ENCODE peak calls at places on chromosome 16, in six cellular contexts. N is PC-3, E is fibroblast of lung, U is OCI-LY7, S is transverse colon, L is uterus. D is an unnamed sample.
A peak's percentile ranks its signal among the peaks of the same experiment; 100 is the strongest.

GRCh38 chr16:48426244-48427135 is 41.3 kb upstream of the SIAH1 start:
- DNase-seq in N (no peak), E (peak; percentile 25), U (peak; percentile 56), S (no peak), L (no peak), D (no peak)

GRCh38 chr16:27819356-27819755 is 244.2 kb downstream of the GSG1L start:
- DNase-seq in N (no peak), E (no peak), U (no peak), S (no peak), L (no peak), D (no peak)

GRCh38 chr16:2813661-2814288 is 3.3 kb upstream of the PRSS21 start:
- DNase-seq in N (no peak), E (no peak), U (no peak), S (no peak), L (no peak), D (peak; percentile 43)

GRCh38 chr16:3020604-3021448 is 658 bp downstream of the TNFRSF12A start:
- DNase-seq in N (peak; percentile 88), E (peak; percentile 85), U (peak; percentile 44), S (peak; percentile 75), L (peak; percentile 88), D (peak; percentile 93)

GRCh38 chr16:85366031-85366763 is 246.9 kb upstream of the GSE1 start:
- DNase-seq in N (no peak), E (peak; percentile 44), U (no peak), S (no peak), L (no peak), D (no peak)

GRCh38 chr16:626787-627457 is 3.9 kb upstream of the WFIKKN1 start:
- DNase-seq in N (peak; percentile 92), E (peak; percentile 97), U (no peak), S (no peak), L (peak; percentile 94), D (no peak)

GRCh38 chr16:30185683-30186421 is 2.5 kb downstream of the CORO1A start:
- DNase-seq in N (no peak), E (no peak), U (peak; percentile 90), S (peak; percentile 73), L (peak; percentile 23), D (no peak)

GRCh38 chr16:28140788-28141618 is 70.8 kb downstream of the XPO6 start:
- DNase-seq in N (no peak), E (no peak), U (peak; percentile 80), S (peak; percentile 37), L (no peak), D (peak; percentile 53)

GRCh38 chr16:64375386-64375980 is 746.4 kb downstream of the CDH11 start:
- DNase-seq in N (no peak), E (no peak), U (no peak), S (no peak), L (no peak), D (no peak)

GRCh38 chr16:86285938-86286921 is 224.1 kb upstream of the FOXF1 start:
- DNase-seq in N (no peak), E (no peak), U (no peak), S (no peak), L (no peak), D (no peak)

GRCh38 chr16:3662601-3663000 is 8.1 kb downstream of the DNASE1 start:
- DNase-seq in N (no peak), E (no peak), U (no peak), S (no peak), L (no peak), D (no peak)

GRCh38 chr16:4290236-4290830 is 17.5 kb upstream of the TFAP4 start:
- DNase-seq in N (peak; percentile 82), E (peak; percentile 70), U (no peak), S (no peak), L (no peak), D (no peak)

GRCh38 chr16:47045023-47045422 is 71.5 kb upstream of the DNAJA2 start:
- DNase-seq in N (no peak), E (peak; percentile 12), U (no peak), S (no peak), L (no peak), D (no peak)
- TF ChIP-seq CTCF in N (no peak), E (no peak), U (no peak), S (no peak), L (no peak), D (no peak)

GRCh38 chr16:87418644-87419043 is 26.5 kb downstream of the MAP1LC3B start:
- DNase-seq in N (peak; percentile 25), E (no peak), U (no peak), S (no peak), L (no peak), D (no peak)

GRCh38 chr16:87419971-87420370 is 27.8 kb downstream of the MAP1LC3B start:
- DNase-seq in N (no peak), E (no peak), U (no peak), S (no peak), L (no peak), D (no peak)

GRCh38 chr16:87422106-87422505 is 30.0 kb downstream of the MAP1LC3B start:
- DNase-seq in N (no peak), E (no peak), U (no peak), S (no peak), L (no peak), D (no peak)

GRCh38 chr16:87421369-87421912 is 29.3 kb downstream of the MAP1LC3B start:
- DNase-seq in N (no peak), E (no peak), U (no peak), S (no peak), L (no peak), D (no peak)

GRCh38 chr16:87420401-87421368 is 28.5 kb downstream of the MAP1LC3B start:
- DNase-seq in N (no peak), E (no peak), U (peak; percentile 8), S (no peak), L (no peak), D (no peak)
- TF ChIP-seq CTCF in N (peak; percentile 53), E (no peak), U (peak; percentile 60), S (peak; percentile 21), L (no peak), D (no peak)

GRCh38 chr16:57906385-57907316 is 64.3 kb downstream of the CNGB1 start:
- DNase-seq in N (no peak), E (no peak), U (peak; percentile 13), S (no peak), L (no peak), D (no peak)
- TF ChIP-seq CTCF in N (no peak), E (peak; percentile 57), U (peak; percentile 56), S (peak; percentile 24), L (peak; percentile 36), D (peak; percentile 40)

DNA sequence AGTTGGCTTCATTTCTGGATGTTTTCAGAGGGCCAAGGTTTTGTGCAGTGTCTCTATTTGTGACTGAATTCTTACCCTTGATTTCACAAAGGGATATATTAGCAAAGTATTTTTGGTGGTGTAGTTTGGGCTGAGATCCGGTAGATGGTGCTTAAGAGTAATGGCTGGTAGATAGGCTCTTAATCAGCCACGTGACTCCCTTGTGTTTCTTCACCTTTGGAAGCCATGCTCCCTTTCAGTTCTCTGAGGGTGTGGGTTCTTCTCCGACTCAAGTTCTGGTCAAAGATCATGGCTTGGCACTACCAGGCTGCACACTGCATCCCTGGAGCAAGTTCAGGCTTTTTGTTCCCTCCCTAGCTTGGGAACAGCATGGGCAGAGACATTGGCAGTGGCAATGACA is 887.3 kb downstream of the CDH8 start:
- DNase-seq in N (no peak), E (no peak), U (peak; percentile 60), S (no peak), L (no peak), D (no peak)
- TF ChIP-seq CTCF in N (peak; percentile 33), E (no peak), U (peak; percentile 79), S (no peak), L (no peak), D (no peak)

GRCh38 chr16:50677351-50677750 is 3.8 kb downstream of the SNX20 start:
- DNase-seq in N (no peak), E (no peak), U (no peak), S (no peak), L (no peak), D (no peak)
- TF ChIP-seq CTCF in N (peak; percentile 39), E (peak; percentile 34), U (peak; percentile 65), S (peak; percentile 32), L (no peak), D (no peak)

DNA sequence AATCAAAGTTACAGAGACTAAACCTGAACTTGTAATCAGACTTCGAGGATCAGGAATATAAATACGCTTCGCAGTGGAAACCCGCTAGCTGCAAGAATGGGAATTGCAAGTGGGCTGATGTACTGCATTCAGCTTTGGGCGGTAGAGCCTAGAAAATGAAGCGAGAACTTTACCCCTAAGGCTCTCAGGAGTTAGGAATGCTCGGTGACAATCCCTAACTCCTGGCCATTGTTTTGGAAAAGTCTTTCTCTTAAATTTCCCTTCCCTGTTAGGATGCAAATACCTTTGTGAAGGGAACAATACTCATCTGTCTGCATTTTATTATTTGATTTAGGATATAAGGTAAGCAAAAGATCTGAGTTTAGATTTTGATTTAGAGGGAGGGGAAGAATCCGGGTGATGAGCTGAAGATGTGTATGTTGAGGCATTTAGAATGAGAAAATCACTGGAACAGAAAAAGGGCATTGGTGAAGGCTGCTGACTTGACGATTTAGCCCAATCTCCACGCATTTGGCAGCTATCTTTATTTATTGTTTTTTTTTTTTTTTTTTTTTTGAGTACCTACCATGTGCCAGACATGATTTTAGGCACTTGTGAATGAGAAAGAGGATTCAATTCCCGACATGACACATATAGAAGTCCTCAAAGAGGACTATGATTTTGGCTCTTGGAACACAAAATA is 2.2 kb upstream of the TOX3 start:
- DNase-seq in N (no peak), E (peak; percentile 24), U (no peak), S (no peak), L (no peak), D (no peak)
- TF ChIP-seq CTCF in N (no peak), E (peak; percentile 62), U (no peak), S (peak; percentile 46), L (no peak), D (no peak)

DNA sequence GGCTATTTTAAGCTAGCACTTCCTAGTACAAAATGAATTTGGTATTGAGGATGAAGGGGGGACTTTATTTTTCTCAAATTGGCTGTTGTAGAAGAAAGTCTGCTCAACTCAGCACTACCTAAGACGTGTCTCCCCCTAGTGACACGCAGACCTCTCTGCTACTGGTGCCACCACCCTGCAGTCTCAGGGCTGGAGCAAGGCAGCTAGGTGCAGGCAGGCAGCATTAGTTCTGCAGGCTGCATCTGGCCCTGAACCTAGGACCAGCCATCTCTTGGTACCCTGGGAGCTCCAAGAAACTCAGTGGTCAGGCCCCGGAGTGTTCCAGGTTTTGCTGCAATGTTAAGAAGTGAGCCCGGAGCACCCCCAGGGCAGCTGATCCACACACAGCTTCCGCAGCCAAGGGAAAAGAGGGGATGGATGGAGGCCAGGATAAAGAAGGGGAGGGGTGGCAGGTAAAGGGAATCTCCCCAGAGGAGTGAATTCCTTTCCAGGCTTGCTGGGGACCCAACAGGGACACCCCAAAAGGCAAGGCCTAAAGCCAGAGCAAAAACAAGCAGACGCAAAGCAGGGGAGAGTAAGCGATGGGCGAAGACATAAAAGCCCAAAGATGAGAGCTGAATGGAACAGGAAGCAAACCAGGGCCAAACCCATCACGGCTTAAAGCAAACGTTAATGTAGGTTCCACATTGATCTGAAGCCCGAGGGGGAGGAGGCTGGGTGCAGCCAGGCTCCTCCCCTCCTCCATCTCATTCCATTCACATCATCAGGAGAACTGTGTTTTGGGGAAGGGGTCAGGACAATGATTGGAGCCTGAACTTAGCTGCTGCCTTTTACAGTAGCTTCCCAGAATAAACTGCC is 200.5 kb downstream of the ZFHX3 start:
- DNase-seq in N (peak; percentile 19), E (peak; percentile 42), U (peak; percentile 34), S (no peak), L (no peak), D (no peak)
- TF ChIP-seq CTCF in N (peak; percentile 55), E (peak; percentile 54), U (peak; percentile 71), S (peak; percentile 27), L (no peak), D (no peak)

DNA sequence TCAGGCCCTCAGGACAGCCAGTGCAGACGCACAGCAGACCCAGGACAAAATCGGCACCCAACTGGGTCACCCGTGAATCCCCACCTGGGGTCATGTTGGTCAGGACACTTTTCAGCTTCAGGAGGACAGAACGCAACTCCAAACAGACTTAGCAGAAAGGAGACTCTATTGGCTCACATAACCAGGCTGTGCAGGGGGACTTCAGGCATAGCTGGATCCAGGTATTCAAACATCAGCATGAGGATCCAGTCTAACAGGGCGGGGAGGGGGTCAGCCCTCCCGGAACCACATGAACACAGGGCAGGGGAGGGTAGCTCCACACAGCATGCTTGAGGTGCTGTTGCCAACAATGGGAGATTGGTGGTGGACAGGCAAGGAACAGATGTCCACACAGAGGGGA is 22.0 kb downstream of the ZNF469 start:
- DNase-seq in N (no peak), E (no peak), U (no peak), S (no peak), L (no peak), D (no peak)
- TF ChIP-seq CTCF in N (no peak), E (no peak), U (no peak), S (no peak), L (no peak), D (no peak)

D was measured in breast epithelium.